ENCODE peak calls at places on chromosomes 3 and 15, in four cellular contexts. E is IMR-90, T is mesendoderm, Q is H1. K is an unnamed sample.

GRCh38 chr3:78860567-78860966 is 907.2 kb downstream of the ROBO1 start:
- DNase-seq in E (no peak), T (no peak), Q (no peak), K (no peak)

GRCh38 chr3:157573780-157574378 is 70.7 kb upstream of the VEPH1 start:
- DNase-seq in E (peak; percentile 43), T (no peak), Q (no peak), K (no peak)

GRCh38 chr3:10366681-10367101 is 45.8 kb upstream of the SEC13 start:
- DNase-seq in E (peak; percentile 100), T (peak; percentile 7), Q (no peak), K (no peak)

GRCh38 chr15:69454953-69455352 is 2.3 kb downstream of the RPLP1 start:
- DNase-seq in E (no peak), T (no peak), Q (no peak), K (no peak)

GRCh38 chr3:1269808-1270207 is 177.0 kb downstream of the CNTN6 start:
- DNase-seq in E (no peak), T (no peak), Q (no peak), K (no peak)

GRCh38 chr3:69740103-69741021 is 1.1 kb downstream of the MITF start:
- DNase-seq in E (no peak), T (peak; percentile 70), Q (peak; percentile 87), K (peak; percentile 84)

GRCh38 chr15:99249270-99249817 is at the start of gene TTC23:
- DNase-seq in E (peak; percentile 89), T (peak; percentile 92), Q (peak; percentile 48), K (peak; percentile 37)

GRCh38 chr15:39040861-39041260 is 476.2 kb upstream of the RASGRP1 start:
- DNase-seq in E (no peak), T (no peak), Q (no peak), K (no peak)

GRCh38 chr15:80710635-80711553 is 15.8 kb downstream of the ABHD17C start:
- DNase-seq in E (peak; percentile 63), T (no peak), Q (no peak), K (no peak)

GRCh38 chr3:159902531-159903314 is 85.9 kb upstream of the IL12A start:
- DNase-seq in E (no peak), T (peak; percentile 37), Q (no peak), K (no peak)

GRCh38 chr3:189712906-189713483 is 81.8 kb downstream of the TP63 start:
- DNase-seq in E (peak; percentile 29), T (no peak), Q (no peak), K (no peak)

GRCh38 chr15:29682781-29683180 is 139.5 kb downstream of the TJP1 start:
- DNase-seq in E (peak; percentile 32), T (no peak), Q (no peak), K (no peak)

GRCh38 chr3:66997560-66998074 is 490 bp upstream of the KBTBD8 start:
- DNase-seq in E (peak; percentile 76), T (peak; percentile 26), Q (no peak), K (no peak)

GRCh38 chr3:197810901-197811300 is 19.8 kb downstream of the LRCH3 start:
- DNase-seq in E (no peak), T (no peak), Q (no peak), K (no peak)

GRCh38 chr3:149744630-149745029 is 7.7 kb downstream of the COMMD2 start:
- DNase-seq in E (no peak), T (no peak), Q (no peak), K (no peak)

GRCh38 chr3:149736180-149737100 is 15.8 kb downstream of the COMMD2 start:
- DNase-seq in E (peak; percentile 42), T (no peak), Q (no peak), K (no peak)

GRCh38 chr3:149744151-149744550 is 8.1 kb downstream of the COMMD2 start:
- DNase-seq in E (no peak), T (no peak), Q (no peak), K (no peak)

GRCh38 chr3:149739396-149739795 is 12.9 kb downstream of the COMMD2 start:
- DNase-seq in E (no peak), T (no peak), Q (no peak), K (no peak)

GRCh38 chr3:149738891-149739290 is 13.4 kb downstream of the COMMD2 start:
- DNase-seq in E (no peak), T (no peak), Q (no peak), K (no peak)
- H4K5ac ChIP-seq in E (no peak overlapping the region), T (no peak overlapping the region), Q (no peak overlapping the region), K (no peak overlapping the region)

DNA sequence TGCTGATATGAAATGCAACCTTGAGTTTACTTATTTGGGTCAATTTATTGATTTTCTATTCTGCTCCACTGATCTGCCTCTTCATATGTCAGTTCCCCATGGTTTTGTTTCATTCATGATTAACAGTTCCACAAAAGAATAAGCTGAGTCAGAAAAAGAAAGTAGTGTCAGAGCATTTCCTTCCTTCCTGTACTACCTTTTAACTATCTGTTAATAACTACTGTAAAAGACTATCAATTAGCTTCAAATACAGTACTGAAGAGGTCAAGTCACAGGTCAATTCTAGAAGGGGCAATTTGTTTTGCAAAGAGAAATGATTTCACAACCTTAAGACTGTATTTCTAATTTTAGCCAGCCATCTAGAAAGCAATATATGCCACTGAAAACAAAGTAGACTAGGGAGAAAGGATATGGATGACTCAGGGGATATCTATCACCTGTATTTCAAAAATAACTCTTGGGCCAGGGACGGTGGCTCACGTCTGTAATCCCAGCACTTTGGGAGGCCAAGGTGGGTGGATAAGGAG is 129.5 kb downstream of the TFDP2 start:
- DNase-seq in E (peak; percentile 41), T (no peak), Q (no peak), K (no peak)
- H4K5ac ChIP-seq in E (no peak overlapping the region), T (no peak overlapping the region), Q (no peak overlapping the region), K (no peak overlapping the region)

GRCh38 chr3:42996633-42997075 is 17.5 kb downstream of the GASK1A start:
- DNase-seq in E (no peak), T (no peak), Q (no peak), K (no peak)
- H4K5ac ChIP-seq in E (no peak overlapping the region), T (no peak overlapping the region), Q (no peak overlapping the region), K (no peak overlapping the region)

DNA sequence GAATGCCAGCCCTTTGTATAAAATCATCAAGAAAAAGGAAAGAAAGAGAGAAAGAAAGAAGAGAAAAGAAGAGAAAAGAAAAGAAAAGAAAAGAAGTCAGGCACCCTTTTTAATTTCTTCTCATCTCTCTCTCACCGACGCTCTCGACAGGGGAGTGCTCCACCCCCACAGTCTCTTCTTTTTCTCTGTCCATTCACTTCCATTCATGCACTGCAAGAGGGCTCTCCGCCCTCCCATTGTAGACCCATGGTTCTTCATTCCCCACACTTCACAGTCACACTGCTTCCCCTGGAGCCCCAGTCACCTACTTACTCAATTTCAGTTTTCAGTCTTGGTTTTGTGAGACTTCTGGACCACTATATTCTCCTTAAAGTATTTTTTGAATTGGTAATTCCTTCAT is 254.7 kb downstream of the SOX2 start:
- DNase-seq in E (no peak), T (peak; percentile 18), Q (no peak), K (no peak)
- H4K5ac ChIP-seq in E (no peak overlapping the region), T (no peak overlapping the region), Q (peak overlapping the region; percentile 15), K (no peak overlapping the region)

GRCh38 chr3:56702487-56703315 is 19.6 kb upstream of the TASOR start:
- DNase-seq in E (peak; percentile 76), T (peak; percentile 56), Q (no peak), K (no peak)
- H4K5ac ChIP-seq in E (no peak overlapping the region), T (no peak overlapping the region), Q (no peak overlapping the region), K (no peak overlapping the region)

K was measured in H9.